ENCODE peak calls at places on chromosomes 16 and 17, in nine cellular contexts. Z is HAP-1, G is testis, W is Panc1, A is transverse colon, R is fibroblast of lung, M is mucosa of descending colon, X is tibial artery, B is adrenal gland. J is an unnamed sample. For H3K4me1, the result is how much of the 10 kb centered on the place peaks cover.

GRCh38 chr17:28466521-28467048 is 6.9 kb upstream of the SLC13A2 start:
- DNase-seq in G (peak), X (peak), W (no peak), A (no peak), B (peak), M (no peak), Z (no peak), R (no peak), J (no peak)

GRCh38 chr17:82603981-82604448 is 44.2 kb downstream of the WDR45B start:
- DNase-seq in Z (no peak), W (no peak), M (peak), B (peak), A (peak), R (peak), X (peak), G (peak), J (no peak)

GRCh38 chr17:32100971-32101631 is 41.2 kb upstream of the RHOT1 start:
- DNase-seq in W (no peak), G (no peak), R (no peak), X (no peak), M (no peak), Z (no peak), B (no peak), A (peak), J (no peak)

GRCh38 chr16:27690604-27691003 is 140.7 kb downstream of the KATNIP start:
- DNase-seq in R (peak), B (no peak), M (peak), Z (no peak), W (no peak), A (peak), X (no peak), G (no peak), J (peak)

GRCh38 chr16:50154369-50154947 is 1.4 kb downstream of the TENT4B start:
- DNase-seq in B (peak), A (peak), W (no peak), R (no peak), Z (no peak), M (no peak), X (no peak), G (no peak), J (peak)

GRCh38 chr17:14923981-14924380 is 341.1 kb downstream of the PMP22 start:
- DNase-seq in G (no peak), A (no peak), Z (no peak), X (no peak), W (no peak), B (no peak), M (no peak), R (peak), J (no peak)

GRCh38 chr17:4130715-4131114 is 12.1 kb downstream of the ZZEF1 start:
- DNase-seq in Z (no peak), B (peak), G (no peak), M (no peak), R (peak), A (peak), X (peak), W (no peak), J (no peak)

GRCh38 chr17:708132-708531 is 6.5 kb downstream of the VPS53 start:
- DNase-seq in B (no peak), M (no peak), R (no peak), Z (no peak), A (no peak), G (peak), X (no peak), W (no peak), J (no peak)

GRCh38 chr17:77126519-77126918 is 14.2 kb upstream of the SEC14L1 start:
- DNase-seq in R (no peak), W (no peak), Z (no peak), M (peak), X (no peak), B (peak), G (no peak), A (peak), J (no peak)

GRCh38 chr17:8436169-8436932 is 667 bp downstream of the NDEL1 start:
- DNase-seq in W (no peak), R (peak), B (peak), G (peak), A (peak), Z (peak), X (peak), M (peak), J (no peak)

GRCh38 chr17:63702223-63702577 is 2.3 kb upstream of the LIMD2 start:
- DNase-seq in A (peak), W (no peak), G (peak), M (peak), X (peak), R (no peak), B (no peak), Z (no peak), J (no peak)

GRCh38 chr16:57427824-57428223 is 19.4 kb downstream of the CIAPIN1 start:
- DNase-seq in B (no peak), G (no peak), A (no peak), X (no peak), Z (no peak), R (no peak), W (no peak), M (no peak), J (no peak)

GRCh38 chr16:30758988-30759461 is 2.8 kb downstream of the CFAP119 start:
- DNase-seq in G (no peak), M (peak), W (no peak), X (no peak), R (no peak), A (no peak), B (peak), Z (no peak), J (no peak)

GRCh38 chr16:69820926-69821541 is 58.9 kb downstream of the WWP2 start:
- DNase-seq in A (no peak), R (peak), M (no peak), G (peak), W (no peak), X (peak), Z (no peak), B (peak), J (no peak)

GRCh38 chr17:36443777-36444176 is 42.7 kb upstream of the ZNHIT3 start:
- DNase-seq in M (no peak), A (no peak), R (no peak), X (no peak), Z (no peak), W (no peak), B (no peak), G (no peak), J (no peak)

GRCh38 chr16:55539049-55539448 is 27.4 kb upstream of the CAPNS2 start:
- DNase-seq in G (no peak), Z (no peak), W (no peak), X (no peak), B (no peak), R (peak), A (no peak), M (no peak), J (no peak)

GRCh38 chr17:83143817-83144231 is 64.4 kb downstream of the METRNL start:
- DNase-seq in X (no peak), Z (no peak), G (peak), A (no peak), M (no peak), W (no peak), B (no peak), R (no peak), J (no peak)

GRCh38 chr16:88809068-88809675 is 2.6 kb downstream of the APRT start:
- DNase-seq in B (no peak), R (no peak), X (peak), A (no peak), G (no peak), Z (peak), M (no peak), W (no peak), J (no peak)

GRCh38 chr16:15765880-15766279 is 90.9 kb downstream of the MYH11 start:
- DNase-seq in A (no peak), R (peak), M (no peak), W (peak), X (no peak), B (peak), Z (peak), G (peak), J (peak)

GRCh38 chr17:41301204-41301790 is 1.4 kb downstream of the KRTAP29-1 start:
- DNase-seq in Z (no peak), G (no peak), R (no peak), M (no peak), X (no peak), A (no peak), W (no peak), B (no peak), J (peak)

GRCh38 chr16:77711775-77712174 is 10.5 kb upstream of the NUDT7 start:
- DNase-seq in G (no peak), W (no peak), B (no peak), M (no peak), A (peak), Z (no peak), R (peak), X (no peak), J (no peak)
- H3K4me1 ChIP-seq in G (under half), W (under half), B (under half), M (under half), A (under half), Z (under half), R (under half), X (under half), J (under half)

DNA sequence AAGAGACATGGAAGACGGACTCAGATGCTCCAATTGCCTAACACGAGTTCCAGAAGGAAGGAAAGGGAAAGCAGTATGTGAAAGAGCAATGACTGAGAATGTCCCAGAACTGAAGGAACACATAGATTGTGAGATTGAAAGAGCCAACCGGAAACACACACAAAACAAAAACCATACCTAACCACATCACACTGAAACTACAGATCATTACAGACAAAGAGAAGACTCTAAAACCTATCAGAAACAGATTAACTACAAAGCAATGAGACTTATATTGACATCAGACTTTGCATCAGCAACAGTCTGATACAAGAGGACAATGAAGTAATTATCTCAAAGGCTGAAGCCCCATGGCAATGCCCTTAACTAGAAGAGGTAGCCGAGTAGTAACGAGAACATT is 45.6 kb upstream of the CLEC18B start:
- DNase-seq in W (no peak), M (no peak), R (no peak), X (no peak), B (no peak), G (no peak), Z (no peak), A (no peak), J (no peak)
- H3K4me1 ChIP-seq in W (under half), M (under half), R (under half), X (under half), B (under half), G (under half), Z (under half), A (under half), J (under half)

DNA sequence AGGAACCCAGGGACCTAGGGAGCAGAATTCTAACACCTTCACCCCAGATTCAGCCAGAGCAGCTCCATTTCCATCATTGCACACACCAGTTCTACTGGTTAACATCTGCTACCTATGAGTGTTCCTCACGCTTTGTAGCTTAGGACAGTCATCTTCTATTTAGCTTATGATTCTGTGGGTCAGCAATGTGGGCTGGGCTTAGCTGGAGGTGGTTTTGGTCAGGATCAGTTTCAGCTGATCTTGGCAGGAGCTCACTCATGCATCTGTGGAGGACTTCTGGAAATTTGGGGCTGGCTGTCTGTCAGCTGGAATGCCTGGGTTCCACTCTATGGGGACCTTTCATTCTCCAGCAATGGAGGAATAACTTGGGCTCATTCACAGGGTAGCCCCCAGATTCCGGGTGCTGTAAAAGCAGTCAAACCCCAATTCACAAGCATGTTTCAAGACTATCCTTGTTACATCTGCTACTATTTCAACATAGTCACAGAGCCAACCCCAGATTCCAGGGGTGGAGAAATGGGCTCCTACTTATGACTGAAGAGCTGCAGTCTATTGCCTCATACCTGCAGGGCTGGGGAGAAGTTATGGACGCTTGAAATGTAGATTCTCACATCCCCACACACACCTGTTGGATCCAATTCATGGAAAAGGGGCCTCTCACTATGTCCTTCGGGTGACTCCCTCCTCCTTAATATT is 3.4 kb upstream of the HP start:
- DNase-seq in A (no peak), M (no peak), B (no peak), W (no peak), Z (no peak), G (no peak), X (no peak), R (no peak), J (no peak)
- H3K4me1 ChIP-seq in A (under half), M (under half), B (under half), W (under half), Z (under half), G (under half), X (under half), R (under half), J (under half)

GRCh38 chr17:1727876-1728630 is 3.5 kb downstream of the WDR81 start:
- DNase-seq in M (no peak), B (no peak), G (peak), X (no peak), A (no peak), Z (no peak), R (no peak), W (no peak), J (no peak)
- H3K4me1 ChIP-seq in M (under half), B (under half), G (half or more), X (under half), A (under half), Z (under half), R (under half), W (under half), J (under half)

GRCh38 chr17:74379495-74380085 is 12.3 kb downstream of the GPR142 start:
- DNase-seq in B (peak), X (peak), A (peak), Z (peak), M (peak), W (no peak), G (peak), R (peak), J (no peak)

GRCh38 chr17:74371653-74372147 is 4.4 kb downstream of the GPR142 start:
- DNase-seq in W (no peak), G (no peak), M (no peak), Z (no peak), B (no peak), X (no peak), A (no peak), R (no peak), J (no peak)

GRCh38 chr17:74372426-74372825 is 5.1 kb downstream of the GPR142 start:
- DNase-seq in M (no peak), X (no peak), A (no peak), W (no peak), B (no peak), R (no peak), Z (no peak), G (no peak), J (no peak)

GRCh38 chr17:74373838-74374606 is 6.7 kb downstream of the GPR142 start:
- DNase-seq in M (peak), A (peak), W (no peak), R (no peak), B (no peak), X (no peak), Z (no peak), G (no peak), J (no peak)

DNA sequence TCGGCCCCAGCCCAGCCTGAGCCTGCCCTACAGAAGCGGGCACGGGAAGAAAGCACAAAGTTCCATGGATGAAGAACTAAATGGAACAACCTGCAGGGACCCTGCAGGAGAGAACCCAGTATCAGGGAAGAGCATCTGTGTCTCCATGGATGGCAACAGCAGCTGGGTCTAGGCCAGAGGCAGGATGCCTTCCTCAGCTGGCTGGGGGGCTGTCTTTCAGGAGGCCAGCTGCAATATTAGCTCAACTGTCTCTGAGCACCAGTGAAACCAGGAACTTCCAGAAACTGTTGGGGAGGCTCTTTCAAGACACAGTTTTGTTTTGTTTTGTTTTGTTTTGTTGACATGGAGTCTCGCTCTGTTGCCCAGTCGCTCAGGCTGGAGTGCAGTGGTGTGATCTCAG is 7.5 kb downstream of the GPR142 start:
- DNase-seq in R (no peak), B (no peak), W (no peak), G (no peak), X (no peak), Z (no peak), M (no peak), A (no peak), J (no peak)
- H3K4me1 ChIP-seq in R (under half), B (under half), W (under half), G (under half), X (under half), Z (under half), M (under half), A (under half), J (under half)

GRCh38 chr17:17126131-17127110 is 79.7 kb downstream of the PLD6 start:
- DNase-seq in G (no peak), M (no peak), W (no peak), X (peak), R (no peak), B (no peak), Z (no peak), A (no peak), J (no peak)

GRCh38 chr17:17125136-17126084 is 80.7 kb downstream of the PLD6 start:
- DNase-seq in M (no peak), R (peak), Z (no peak), W (no peak), G (no peak), B (no peak), A (no peak), X (no peak), J (no peak)

GRCh38 chr17:17127156-17127555 is 79.0 kb downstream of the PLD6 start:
- DNase-seq in W (no peak), Z (no peak), X (no peak), A (no peak), B (no peak), G (no peak), R (no peak), M (no peak), J (no peak)

GRCh38 chr17:17122781-17123483 is 80.7 kb downstream of the MPRIP start:
- DNase-seq in B (no peak), Z (peak), R (no peak), M (no peak), G (no peak), W (no peak), A (no peak), X (no peak), J (no peak)

GRCh38 chr17:17124341-17124740 is 81.8 kb downstream of the PLD6 start:
- DNase-seq in X (no peak), B (no peak), Z (no peak), A (no peak), M (no peak), R (no peak), G (no peak), W (no peak), J (no peak)
- H3K4me1 ChIP-seq in X (half or more), B (under half), Z (under half), A (under half), M (under half), R (under half), G (under half), W (under half), J (under half)

GRCh38 chr16:66226762-66227161 is 139.7 kb upstream of the CDH5 start:
- DNase-seq in Z (no peak), G (no peak), A (no peak), B (no peak), W (no peak), M (no peak), R (no peak), X (peak), J (no peak)
- H3K4me1 ChIP-seq in Z (under half), G (under half), A (under half), B (under half), W (under half), M (under half), R (under half), X (under half), J (under half)

J was measured in foreskin keratinocyte.